ENCODE peak calls at places on chromosomes 5 and 9, in six cellular contexts. One of them, this sample, is unnamed.

GRCh38 chr9:134690946-134691694 is 49.5 kb downstream of the COL5A1 start:
- DNase-seq in gastrocnemius medialis: no peak
- DNase-seq in transverse colon: no peak
- DNase-seq in ovary: peak; percentile 30
- DNase-seq in heart left ventricle: peak; percentile 75
- DNase-seq in stomach: no peak
- DNase-seq in this sample: no peak

GRCh38 chr5:35785601-35786085 is 71.0 kb upstream of the IL7R start:
- DNase-seq in gastrocnemius medialis: no peak
- DNase-seq in transverse colon: no peak
- DNase-seq in ovary: no peak
- DNase-seq in heart left ventricle: no peak
- DNase-seq in stomach: no peak
- DNase-seq in this sample: no peak

GRCh38 chr9:130927995-130928900 is 10.8 kb downstream of the FIBCD1 start:
- DNase-seq in gastrocnemius medialis: no peak
- DNase-seq in transverse colon: peak; percentile 32
- DNase-seq in ovary: no peak
- DNase-seq in heart left ventricle: peak; percentile 60
- DNase-seq in stomach: peak; percentile 80
- DNase-seq in this sample: no peak

GRCh38 chr5:131256507-131256823 is 7.4 kb upstream of the CDC42SE2 start:
- DNase-seq in gastrocnemius medialis: no peak
- DNase-seq in transverse colon: no peak
- DNase-seq in ovary: no peak
- DNase-seq in heart left ventricle: no peak
- DNase-seq in stomach: no peak
- DNase-seq in this sample: no peak

GRCh38 chr5:148938535-148938907 is 112.1 kb downstream of the ADRB2 start:
- DNase-seq in gastrocnemius medialis: no peak
- DNase-seq in transverse colon: no peak
- DNase-seq in ovary: no peak
- DNase-seq in heart left ventricle: no peak
- DNase-seq in stomach: no peak
- DNase-seq in this sample: no peak

GRCh38 chr9:124809211-124809610 is 32.3 kb downstream of the OLFML2A start:
- DNase-seq in gastrocnemius medialis: no peak
- DNase-seq in transverse colon: no peak
- DNase-seq in ovary: no peak
- DNase-seq in heart left ventricle: no peak
- DNase-seq in stomach: no peak
- DNase-seq in this sample: no peak

GRCh38 chr5:36535390-36535789 is 71.0 kb upstream of the SLC1A3 start:
- DNase-seq in gastrocnemius medialis: peak; percentile 74
- DNase-seq in transverse colon: no peak
- DNase-seq in ovary: no peak
- DNase-seq in heart left ventricle: peak; percentile 81
- DNase-seq in stomach: no peak
- DNase-seq in this sample: no peak

GRCh38 chr9:35134920-35135319 is 19.3 kb upstream of the ATOSB start:
- DNase-seq in gastrocnemius medialis: no peak
- DNase-seq in transverse colon: no peak
- DNase-seq in ovary: no peak
- DNase-seq in heart left ventricle: no peak
- DNase-seq in stomach: no peak
- DNase-seq in this sample: no peak

GRCh38 chr9:89426389-89426961 is 71.4 kb downstream of the SEMA4D start:
- DNase-seq in gastrocnemius medialis: no peak
- DNase-seq in transverse colon: peak; percentile 62
- DNase-seq in ovary: no peak
- DNase-seq in heart left ventricle: no peak
- DNase-seq in stomach: no peak
- DNase-seq in this sample: no peak

GRCh38 chr9:123643518-123643917 is 286.4 kb downstream of the DENND1A start:
- DNase-seq in gastrocnemius medialis: no peak
- DNase-seq in transverse colon: peak; percentile 85
- DNase-seq in ovary: no peak
- DNase-seq in heart left ventricle: no peak
- DNase-seq in stomach: no peak
- DNase-seq in this sample: no peak

GRCh38 chr9:108057421-108058136 is 568.0 kb upstream of the KLF4 start:
- DNase-seq in gastrocnemius medialis: peak; percentile 69
- DNase-seq in transverse colon: peak; percentile 14
- DNase-seq in ovary: no peak
- DNase-seq in heart left ventricle: no peak
- DNase-seq in stomach: no peak
- DNase-seq in this sample: peak; percentile 62

GRCh38 chr5:35743644-35744043 is 113.0 kb upstream of the IL7R start:
- DNase-seq in gastrocnemius medialis: no peak
- DNase-seq in transverse colon: no peak
- DNase-seq in ovary: no peak
- DNase-seq in heart left ventricle: no peak
- DNase-seq in stomach: no peak
- DNase-seq in this sample: no peak

GRCh38 chr5:167642779-167643517 is 648.5 kb upstream of the WWC1 start:
- DNase-seq in gastrocnemius medialis: no peak
- DNase-seq in transverse colon: no peak
- DNase-seq in ovary: no peak
- DNase-seq in heart left ventricle: no peak
- DNase-seq in stomach: no peak
- DNase-seq in this sample: no peak

GRCh38 chr9:136799854-136800657 is 3.9 kb downstream of the CCDC183 start:
- DNase-seq in gastrocnemius medialis: peak; percentile 61
- DNase-seq in transverse colon: peak; percentile 97
- DNase-seq in ovary: peak; percentile 91
- DNase-seq in heart left ventricle: peak; percentile 86
- DNase-seq in stomach: peak; percentile 96
- DNase-seq in this sample: peak; percentile 65
- TF ChIP-seq POLR2A in gastrocnemius medialis: no peak
- TF ChIP-seq POLR2A in transverse colon: peak; percentile 72
- TF ChIP-seq POLR2A in ovary: no peak
- TF ChIP-seq POLR2A in heart left ventricle: no peak
- TF ChIP-seq POLR2A in stomach: no peak
- TF ChIP-seq POLR2A in this sample: no peak

GRCh38 chr5:151202381-151203139 is 21.3 kb downstream of the CCDC69 start:
- DNase-seq in gastrocnemius medialis: no peak
- DNase-seq in transverse colon: no peak
- DNase-seq in ovary: no peak
- DNase-seq in heart left ventricle: no peak
- DNase-seq in stomach: no peak
- DNase-seq in this sample: no peak
- H3K4me3 ChIP-seq in gastrocnemius medialis: no peak overlapping the region
- H3K4me3 ChIP-seq in transverse colon: no peak overlapping the region
- H3K4me3 ChIP-seq in ovary: no peak overlapping the region
- H3K4me3 ChIP-seq in heart left ventricle: no peak overlapping the region
- H3K4me3 ChIP-seq in stomach: no peak overlapping the region
- H3K4me3 ChIP-seq in this sample: no peak overlapping the region

GRCh38 chr9:93062364-93062763 is 3.9 kb downstream of the SUSD3 start:
- DNase-seq in gastrocnemius medialis: no peak
- DNase-seq in transverse colon: no peak
- DNase-seq in ovary: no peak
- DNase-seq in heart left ventricle: no peak
- DNase-seq in stomach: no peak
- DNase-seq in this sample: no peak

GRCh38 chr9:93066978-93067603 is 8.6 kb downstream of the SUSD3 start:
- DNase-seq in gastrocnemius medialis: no peak
- DNase-seq in transverse colon: no peak
- DNase-seq in ovary: no peak
- DNase-seq in heart left ventricle: no peak
- DNase-seq in stomach: no peak
- DNase-seq in this sample: no peak

GRCh38 chr9:93061791-93062299 is 3.3 kb downstream of the SUSD3 start:
- DNase-seq in gastrocnemius medialis: no peak
- DNase-seq in transverse colon: peak; percentile 74
- DNase-seq in ovary: peak; percentile 50
- DNase-seq in heart left ventricle: no peak
- DNase-seq in stomach: peak; percentile 48
- DNase-seq in this sample: peak; percentile 44

GRCh38 chr9:93065321-93065720 is 6.8 kb downstream of the SUSD3 start:
- DNase-seq in gastrocnemius medialis: no peak
- DNase-seq in transverse colon: no peak
- DNase-seq in ovary: no peak
- DNase-seq in heart left ventricle: no peak
- DNase-seq in stomach: no peak
- DNase-seq in this sample: no peak

GRCh38 chr9:93064392-93065124 is 6.1 kb downstream of the SUSD3 start:
- DNase-seq in gastrocnemius medialis: peak; percentile 29
- DNase-seq in transverse colon: peak; percentile 77
- DNase-seq in ovary: no peak
- DNase-seq in heart left ventricle: no peak
- DNase-seq in stomach: peak; percentile 57
- DNase-seq in this sample: no peak
- TF ChIP-seq POLR2A in gastrocnemius medialis: no peak
- TF ChIP-seq POLR2A in transverse colon: peak; percentile 40
- TF ChIP-seq POLR2A in ovary: no peak
- TF ChIP-seq POLR2A in heart left ventricle: no peak
- TF ChIP-seq POLR2A in stomach: no peak
- TF ChIP-seq POLR2A in this sample: no peak

GRCh38 chr5:157949520-157949919 is 90.6 kb upstream of the CLINT1 start:
- DNase-seq in gastrocnemius medialis: no peak
- DNase-seq in transverse colon: no peak
- DNase-seq in ovary: no peak
- DNase-seq in heart left ventricle: no peak
- DNase-seq in stomach: no peak
- DNase-seq in this sample: no peak

GRCh38 chr5:157947156-157947555 is 88.2 kb upstream of the CLINT1 start:
- DNase-seq in gastrocnemius medialis: no peak
- DNase-seq in transverse colon: no peak
- DNase-seq in ovary: no peak
- DNase-seq in heart left ventricle: no peak
- DNase-seq in stomach: no peak
- DNase-seq in this sample: no peak

GRCh38 chr5:157951673-157952373 is 92.9 kb upstream of the CLINT1 start:
- DNase-seq in gastrocnemius medialis: no peak
- DNase-seq in transverse colon: no peak
- DNase-seq in ovary: no peak
- DNase-seq in heart left ventricle: no peak
- DNase-seq in stomach: no peak
- DNase-seq in this sample: no peak

GRCh38 chr5:157952374-157952685 is 93.4 kb upstream of the CLINT1 start:
- DNase-seq in gastrocnemius medialis: no peak
- DNase-seq in transverse colon: no peak
- DNase-seq in ovary: no peak
- DNase-seq in heart left ventricle: no peak
- DNase-seq in stomach: no peak
- DNase-seq in this sample: no peak

DNA sequence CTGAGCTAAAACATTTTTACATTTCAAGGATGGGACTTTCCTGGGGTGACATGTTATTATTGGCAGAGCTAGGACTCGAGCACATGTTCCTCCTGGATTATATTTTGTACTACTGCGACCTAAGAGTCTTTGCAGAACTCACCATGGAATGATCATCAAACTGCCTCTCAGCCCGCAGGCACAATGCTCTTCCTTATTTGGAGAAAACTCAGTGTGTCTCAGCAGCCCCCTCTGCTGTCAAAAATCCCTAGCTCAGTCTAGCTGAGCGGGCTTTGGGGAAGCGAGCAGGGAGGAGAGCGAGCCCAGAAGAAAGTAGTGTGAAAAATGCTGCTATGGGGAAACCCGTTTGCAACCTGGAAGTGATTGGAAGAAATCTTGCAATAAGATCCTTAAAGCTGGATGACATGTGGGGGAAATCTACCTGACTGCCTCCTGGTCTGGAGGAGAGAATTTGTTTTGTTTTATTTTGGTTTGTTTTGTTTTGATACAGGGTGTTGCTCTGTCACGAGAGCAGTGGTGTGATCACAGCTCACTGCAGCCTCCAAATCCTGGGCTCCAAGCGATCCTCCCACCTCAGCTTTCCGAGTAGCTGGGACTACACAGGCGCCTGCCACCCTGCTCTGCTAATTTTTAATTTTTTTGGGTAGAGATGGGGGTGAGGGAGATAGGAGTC is 89.9 kb upstream of the CLINT1 start:
- DNase-seq in gastrocnemius medialis: peak; percentile 77
- DNase-seq in transverse colon: peak; percentile 94
- DNase-seq in ovary: peak; percentile 80
- DNase-seq in heart left ventricle: peak; percentile 88
- DNase-seq in stomach: peak; percentile 91
- DNase-seq in this sample: peak; percentile 94
- H3K4me3 ChIP-seq in gastrocnemius medialis: peak overlapping the region; percentile 23
- H3K4me3 ChIP-seq in transverse colon: no peak overlapping the region
- H3K4me3 ChIP-seq in ovary: no peak overlapping the region
- H3K4me3 ChIP-seq in heart left ventricle: no peak overlapping the region
- H3K4me3 ChIP-seq in stomach: no peak overlapping the region
- H3K4me3 ChIP-seq in this sample: no peak overlapping the region

DNA sequence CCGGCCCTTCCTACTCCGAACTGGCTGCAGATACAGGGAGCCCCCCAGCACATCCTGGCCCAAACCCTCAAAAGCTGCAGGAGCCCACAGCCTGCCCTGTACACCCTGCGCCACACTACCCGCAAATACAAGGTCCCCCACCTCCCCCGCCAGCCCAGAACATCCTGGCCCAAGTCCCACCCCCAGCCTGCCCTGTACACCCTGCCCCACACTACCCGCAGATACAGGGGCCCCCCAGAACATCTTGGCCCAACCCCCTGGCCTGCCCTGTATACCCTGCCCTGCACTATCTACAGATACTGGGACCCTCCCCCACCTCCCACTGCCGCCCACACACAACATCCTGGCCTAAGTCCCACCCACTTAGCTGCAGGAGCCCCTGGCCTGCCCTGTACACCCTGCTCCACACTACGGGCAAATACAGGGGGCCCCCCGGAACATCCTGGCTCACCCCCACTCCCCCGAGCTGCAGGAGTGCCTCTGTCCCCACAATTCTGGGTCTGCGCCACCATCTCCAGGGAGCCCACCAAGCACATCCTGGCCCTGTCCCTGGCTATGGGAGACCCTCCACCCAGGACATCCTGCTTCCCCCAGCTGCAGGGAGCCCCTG is 8.3 kb downstream of the LPCAT1 start:
- DNase-seq in gastrocnemius medialis: peak; percentile 7
- DNase-seq in transverse colon: peak; percentile 7
- DNase-seq in ovary: peak; percentile 10
- DNase-seq in heart left ventricle: peak; percentile 25
- DNase-seq in stomach: peak; percentile 21
- DNase-seq in this sample: peak; percentile 9
- TF ChIP-seq POLR2A in gastrocnemius medialis: no peak
- TF ChIP-seq POLR2A in transverse colon: no peak
- TF ChIP-seq POLR2A in ovary: no peak
- TF ChIP-seq POLR2A in heart left ventricle: no peak
- TF ChIP-seq POLR2A in stomach: no peak
- TF ChIP-seq POLR2A in this sample: no peak

This sample was measured in uterus.